ENCODE peak calls at places on chromosomes 4 and X, in eight cellular contexts. F is amygdala, P is natural killer cell, Q is fibroblast of pulmonary artery, A is iPS DF 19.7, D is A549, J is H1, Y is SK-N-SH. W is an unnamed sample.

GRCh38 chrX:12421918-12422317 is 283.6 kb downstream of the FRMPD4 start:
- DNase-seq in P (no peak), J (no peak), A (no peak), F (no peak), Q (no peak), D (no peak), Y (no peak), W (no peak)

GRCh38 chr4:85747871-85748491 is 273.0 kb downstream of the ARHGAP24 start:
- DNase-seq in Y (peak; percentile 44), F (no peak), Q (peak; percentile 93), J (no peak), D (peak; percentile 80), P (no peak), A (peak; percentile 40), W (peak; percentile 7)

GRCh38 chrX:41386222-41386990 is 52.4 kb downstream of the DDX3X start:
- DNase-seq in D (no peak), J (no peak), P (no peak), Q (peak; percentile 23), Y (no peak), A (no peak), F (no peak), W (no peak)

GRCh38 chr4:170026253-170026991 is at the start of gene MFAP3L:
- DNase-seq in J (peak; percentile 70), Q (peak; percentile 90), Y (peak; percentile 98), F (peak; percentile 91), P (peak; percentile 83), D (peak; percentile 80), A (peak; percentile 30), W (peak; percentile 54)

GRCh38 chr4:41814565-41814964 is 66.0 kb upstream of the PHOX2B start:
- DNase-seq in P (no peak), A (no peak), Q (peak; percentile 6), Y (no peak), D (peak; percentile 31), F (no peak), J (no peak), W (no peak)

GRCh38 chrX:54325077-54325476 is 32.8 kb downstream of the WNK3 start:
- DNase-seq in P (no peak), Q (no peak), D (no peak), A (no peak), Y (no peak), J (no peak), F (no peak), W (no peak)

GRCh38 chrX:103531002-103531401 is 11.7 kb upstream of the RAB40A start:
- DNase-seq in D (no peak), F (no peak), Y (no peak), J (no peak), P (no peak), A (no peak), Q (peak; percentile 76), W (no peak)

GRCh38 chr4:45122406-45122805 is 396.1 kb upstream of the GNPDA2 start:
- DNase-seq in Q (no peak), A (no peak), P (no peak), J (no peak), F (no peak), D (no peak), Y (no peak), W (no peak)

GRCh38 chr4:140427104-140427918 is at the start of gene CLGN:
- DNase-seq in A (peak; percentile 54), Q (peak; percentile 41), F (peak; percentile 54), P (no peak), D (peak; percentile 77), J (peak; percentile 73), Y (peak; percentile 95), W (no peak)